ENCODE peak calls at places on chromosomes 13 and 19, in four cellular contexts. One of them, this sample, is unnamed.
A peak's percentile ranks its signal among the peaks of the same experiment; 100 is the strongest.

GRCh38 chr19:16135410-16136127 is 7.9 kb upstream of the HSH2D start:
- DNase-seq in GM12878: no peak
- DNase-seq in H1: no peak
- DNase-seq in HCT116: no peak
- DNase-seq in this sample: no peak

GRCh38 chr13:23558675-23559536 is 11.3 kb upstream of the TNFRSF19 start:
- DNase-seq in H1: no peak
- DNase-seq in HCT116: peak; percentile 10
- DNase-seq in GM12878: no peak
- DNase-seq in this sample: no peak

GRCh38 chr19:36573948-36574726 is 1.0 kb upstream of the ZNF529 start:
- DNase-seq in HCT116: no peak
- DNase-seq in GM12878: no peak
- DNase-seq in H1: no peak
- DNase-seq in this sample: peak; percentile 54

GRCh38 chr19:31318790-31319189 is 30.4 kb downstream of the TSHZ3 start:
- DNase-seq in H1: no peak
- DNase-seq in HCT116: no peak
- DNase-seq in GM12878: no peak
- DNase-seq in this sample: no peak

GRCh38 chr13:29978211-29978610 is 127.8 kb upstream of the UBL3 start:
- DNase-seq in GM12878: no peak
- DNase-seq in HCT116: no peak
- DNase-seq in H1: no peak
- DNase-seq in this sample: no peak

GRCh38 chr13:75687145-75687763 is 51.1 kb downstream of the LMO7 start:
- DNase-seq in HCT116: peak; percentile 24
- DNase-seq in H1: no peak
- DNase-seq in GM12878: no peak
- DNase-seq in this sample: no peak

GRCh38 chr19:28656644-28657043 is 556.3 kb downstream of the UQCRFS1 start:
- DNase-seq in GM12878: no peak
- DNase-seq in H1: no peak
- DNase-seq in HCT116: no peak
- DNase-seq in this sample: no peak

GRCh38 chr13:27621366-27622101 is at the start of gene POLR1D:
- DNase-seq in GM12878: peak; percentile 41
- DNase-seq in HCT116: peak; percentile 77
- DNase-seq in H1: peak; percentile 63
- DNase-seq in this sample: peak; percentile 42

GRCh38 chr19:40689339-40690049 is 957 bp downstream of the NUMBL start:
- DNase-seq in GM12878: no peak
- DNase-seq in H1: no peak
- DNase-seq in HCT116: no peak
- DNase-seq in this sample: no peak

GRCh38 chr13:33164331-33164730 is 121.2 kb downstream of the STARD13 start:
- DNase-seq in HCT116: no peak
- DNase-seq in GM12878: no peak
- DNase-seq in H1: no peak
- DNase-seq in this sample: no peak

GRCh38 chr13:79776538-79776937 is 295.6 kb downstream of the NDFIP2 start:
- DNase-seq in GM12878: no peak
- DNase-seq in H1: no peak
- DNase-seq in HCT116: no peak
- DNase-seq in this sample: no peak

GRCh38 chr19:46357846-46358583 is 11.1 kb downstream of the PPP5C start:
- DNase-seq in HCT116: no peak
- DNase-seq in H1: no peak
- DNase-seq in GM12878: no peak
- DNase-seq in this sample: no peak

GRCh38 chr19:56066152-56067023 is 54.7 kb downstream of the ZNF787 start:
- DNase-seq in GM12878: no peak
- DNase-seq in H1: no peak
- DNase-seq in HCT116: peak; percentile 44
- DNase-seq in this sample: peak; percentile 52

GRCh38 chr13:33639640-33640080 is 178.3 kb upstream of the RFC3 start:
- DNase-seq in HCT116: no peak
- DNase-seq in H1: no peak
- DNase-seq in GM12878: peak; percentile 40
- DNase-seq in this sample: no peak

GRCh38 chr13:40401911-40402776 is 264.3 kb downstream of the FOXO1 start:
- DNase-seq in GM12878: peak; percentile 74
- DNase-seq in H1: no peak
- DNase-seq in HCT116: peak; percentile 64
- DNase-seq in this sample: no peak

GRCh38 chr19:15900504-15900903 is 2.6 kb upstream of the CYP4F2 start:
- DNase-seq in H1: no peak
- DNase-seq in GM12878: no peak
- DNase-seq in HCT116: no peak
- DNase-seq in this sample: no peak

GRCh38 chr13:59038824-59039223 is 1124.9 kb downstream of the DIAPH3 start:
- DNase-seq in HCT116: no peak
- DNase-seq in GM12878: no peak
- DNase-seq in H1: no peak
- DNase-seq in this sample: no peak

GRCh38 chr13:91623151-91623550 is 224.7 kb downstream of the GPC5 start:
- DNase-seq in GM12878: no peak
- DNase-seq in HCT116: no peak
- DNase-seq in H1: no peak
- DNase-seq in this sample: no peak

GRCh38 chr13:73142091-73142490 is 83.3 kb downstream of the KLF5 start:
- DNase-seq in HCT116: no peak
- DNase-seq in H1: no peak
- DNase-seq in GM12878: no peak
- DNase-seq in this sample: no peak

GRCh38 chr13:46134961-46135522 is 30.2 kb upstream of the CPB2 start:
- DNase-seq in H1: no peak
- DNase-seq in GM12878: no peak
- DNase-seq in HCT116: peak; percentile 34
- DNase-seq in this sample: peak; percentile 59

GRCh38 chr13:39777527-39778061 is 122.1 kb downstream of the COG6 start:
- DNase-seq in GM12878: no peak
- DNase-seq in H1: no peak
- DNase-seq in HCT116: peak; percentile 32
- DNase-seq in this sample: no peak

GRCh38 chr19:32219392-32219791 is 126.0 kb upstream of the ZNF507 start:
- DNase-seq in GM12878: no peak
- DNase-seq in H1: no peak
- DNase-seq in HCT116: no peak
- DNase-seq in this sample: no peak

GRCh38 chr19:58584498-58585441 is 11.6 kb upstream of the MZF1 start:
- DNase-seq in GM12878: no peak
- DNase-seq in HCT116: no peak
- DNase-seq in H1: no peak
- DNase-seq in this sample: no peak

GRCh38 chr19:47494211-47494547 is 10.2 kb upstream of the KPTN start:
- DNase-seq in HCT116: no peak
- DNase-seq in H1: no peak
- DNase-seq in GM12878: no peak
- DNase-seq in this sample: no peak

GRCh38 chr13:32911506-32911905 is 104.7 kb upstream of the KL start:
- DNase-seq in H1: peak; percentile 15
- DNase-seq in HCT116: peak; percentile 60
- DNase-seq in GM12878: no peak
- DNase-seq in this sample: peak; percentile 4

GRCh38 chr13:56378566-56378965 is 762.2 kb upstream of the PRR20A start:
- DNase-seq in GM12878: no peak
- DNase-seq in H1: no peak
- DNase-seq in HCT116: no peak
- DNase-seq in this sample: no peak

GRCh38 chr13:52405767-52406494 is at the start of gene THSD1:
- DNase-seq in GM12878: no peak
- DNase-seq in H1: no peak
- DNase-seq in HCT116: no peak
- DNase-seq in this sample: no peak

GRCh38 chr13:26168276-26168814 is 53.8 kb downstream of the RNF6 start:
- DNase-seq in GM12878: no peak
- DNase-seq in H1: no peak
- DNase-seq in HCT116: no peak
- DNase-seq in this sample: peak; percentile 37

GRCh38 chr13:28000567-28000966 is 12.1 kb upstream of the URAD start:
- DNase-seq in GM12878: no peak
- DNase-seq in H1: no peak
- DNase-seq in HCT116: no peak
- DNase-seq in this sample: no peak

GRCh38 chr19:10353793-10354391 is 14.5 kb upstream of the ICAM3 start:
- DNase-seq in HCT116: peak; percentile 32
- DNase-seq in GM12878: no peak
- DNase-seq in H1: peak; percentile 91
- DNase-seq in this sample: no peak

GRCh38 chr13:57044910-57045309 is 95.8 kb upstream of the PRR20A start:
- DNase-seq in GM12878: no peak
- DNase-seq in H1: no peak
- DNase-seq in HCT116: no peak
- DNase-seq in this sample: no peak

GRCh38 chr19:23698711-23699520 is 11.9 kb upstream of the ZNF675 start:
- DNase-seq in H1: no peak
- DNase-seq in GM12878: no peak
- DNase-seq in HCT116: no peak
- DNase-seq in this sample: no peak

GRCh38 chr19:23699521-23699860 is 12.5 kb upstream of the ZNF675 start:
- DNase-seq in HCT116: no peak
- DNase-seq in GM12878: no peak
- DNase-seq in H1: no peak
- DNase-seq in this sample: peak; percentile 1
- TF ChIP-seq JUND in HCT116: no peak
- TF ChIP-seq JUND in GM12878: no peak
- TF ChIP-seq JUND in H1: no peak
- TF ChIP-seq JUND in this sample: no peak

GRCh38 chr19:18762125-18763023 is 28.7 kb downstream of the COMP start:
- DNase-seq in H1: no peak
- DNase-seq in GM12878: no peak
- DNase-seq in HCT116: peak; percentile 26
- DNase-seq in this sample: peak; percentile 50
- TF ChIP-seq JUND in H1: no peak
- TF ChIP-seq JUND in GM12878: no peak
- TF ChIP-seq JUND in HCT116: no peak
- TF ChIP-seq JUND in this sample: no peak

GRCh38 chr19:11361037-11361770 is 6.0 kb downstream of the PLPPR2 start:
- DNase-seq in H1: no peak
- DNase-seq in HCT116: no peak
- DNase-seq in GM12878: no peak
- DNase-seq in this sample: no peak

GRCh38 chr19:11359421-11359820 is 4.2 kb downstream of the PLPPR2 start:
- DNase-seq in GM12878: no peak
- DNase-seq in HCT116: no peak
- DNase-seq in H1: no peak
- DNase-seq in this sample: no peak

GRCh38 chr19:11364296-11364904 is 9.2 kb downstream of the PLPPR2 start:
- DNase-seq in H1: no peak
- DNase-seq in GM12878: no peak
- DNase-seq in HCT116: no peak
- DNase-seq in this sample: no peak

GRCh38 chr19:11363881-11364280 is 8.6 kb downstream of the PLPPR2 start:
- DNase-seq in GM12878: no peak
- DNase-seq in H1: no peak
- DNase-seq in HCT116: no peak
- DNase-seq in this sample: no peak

DNA sequence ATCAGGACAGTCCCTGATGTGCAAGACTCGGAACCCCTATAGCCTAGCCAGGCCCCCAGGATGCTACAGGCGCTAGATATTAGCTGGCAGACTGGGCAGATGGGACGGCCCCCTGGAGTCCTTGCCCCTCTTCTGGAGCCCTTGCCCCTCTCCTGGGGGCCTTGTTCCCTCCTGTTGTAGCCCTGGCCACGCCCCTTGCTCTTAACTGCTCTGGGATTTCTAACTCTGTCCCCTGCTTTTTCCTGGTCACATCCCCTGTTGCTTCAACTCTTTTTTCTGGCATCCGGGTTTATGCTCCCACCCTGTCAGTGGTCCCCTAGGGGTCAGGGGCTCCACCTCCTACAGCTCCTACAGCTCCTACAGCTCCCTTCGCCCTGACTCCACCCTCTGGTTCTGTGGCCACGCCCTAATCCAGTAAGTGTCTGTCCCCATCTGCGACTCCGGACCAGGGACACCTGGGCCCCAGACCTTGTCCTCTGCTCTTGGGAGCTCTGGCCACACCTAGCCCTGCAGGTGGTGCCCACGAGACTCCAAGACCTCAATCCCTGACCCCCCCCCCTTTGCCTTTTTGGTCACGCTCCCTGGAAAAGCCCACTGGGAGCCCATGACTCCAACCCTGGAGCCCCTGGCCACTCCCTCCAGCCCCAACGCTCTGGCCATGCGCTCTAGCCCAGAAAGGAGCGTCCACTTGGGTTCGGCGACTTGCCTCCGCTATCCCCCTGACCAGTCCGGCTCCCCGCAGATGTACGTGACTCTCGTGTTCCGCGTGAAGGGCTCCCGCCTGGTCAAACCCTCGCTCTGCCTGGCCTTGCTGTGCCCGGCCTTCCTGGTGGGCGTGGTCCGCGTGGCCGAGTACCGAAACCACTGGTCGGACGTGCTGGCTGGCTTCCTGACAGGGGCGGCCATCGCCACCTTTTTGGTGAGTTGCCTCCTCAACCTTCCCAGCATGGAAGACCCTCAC is 6.8 kb downstream of the PLPPR2 start:
- DNase-seq in GM12878: no peak
- DNase-seq in HCT116: no peak
- DNase-seq in H1: no peak
- DNase-seq in this sample: no peak
- TF ChIP-seq JUND in GM12878: no peak
- TF ChIP-seq JUND in HCT116: no peak
- TF ChIP-seq JUND in H1: no peak
- TF ChIP-seq JUND in this sample: no peak

DNA sequence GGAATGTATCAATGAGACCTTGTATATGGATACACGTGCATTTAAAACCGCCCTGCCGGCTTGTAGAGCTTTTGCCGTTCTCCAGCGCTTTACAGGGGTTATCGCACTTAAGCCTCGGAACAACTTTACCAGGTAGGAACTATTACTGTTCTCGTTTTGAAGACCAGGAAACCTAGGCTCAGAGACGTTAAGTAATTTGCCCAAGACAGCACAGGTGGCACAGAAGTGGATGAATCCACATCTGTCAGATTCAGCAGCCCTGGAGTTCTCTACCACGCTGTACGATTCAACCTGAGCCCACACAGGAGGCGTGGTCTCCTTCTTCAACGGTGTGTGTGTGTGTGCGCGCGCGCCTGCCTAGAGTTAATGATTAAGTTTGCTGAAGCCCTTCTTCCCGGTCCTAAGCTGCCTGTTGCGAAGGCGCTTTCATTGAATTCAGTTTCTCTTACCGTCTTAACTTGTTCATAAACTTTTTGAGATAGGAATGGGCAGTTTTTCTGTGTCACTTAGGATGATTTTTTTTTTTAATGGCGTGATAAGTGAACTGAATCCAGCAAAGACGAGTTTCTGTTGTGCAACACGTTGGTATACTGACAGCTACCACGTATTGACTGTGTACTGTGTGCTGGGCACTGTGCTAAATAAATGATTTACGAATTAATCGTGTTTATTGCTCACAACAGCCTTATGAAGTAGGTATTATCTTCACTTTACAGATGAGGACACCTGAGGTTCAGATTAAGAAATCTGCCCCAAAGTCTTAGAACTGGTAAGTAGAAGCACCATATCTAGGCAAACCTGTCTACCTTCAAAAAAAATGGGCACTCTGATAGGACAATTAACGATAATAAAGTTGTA is 67.4 kb downstream of the KCNRG start:
- DNase-seq in H1: no peak
- DNase-seq in GM12878: peak; percentile 62
- DNase-seq in HCT116: peak; percentile 79
- DNase-seq in this sample: peak; percentile 43
- TF ChIP-seq JUND in H1: no peak
- TF ChIP-seq JUND in GM12878: no peak
- TF ChIP-seq JUND in HCT116: no peak
- TF ChIP-seq JUND in this sample: no peak

This sample was measured in T47D.